ENCODE peak calls at places on chromosomes 12 and 14, in four cellular contexts. N is fibroblast of lung, E is HepG2, V is heart left ventricle. L is an unnamed sample.

GRCh38 chr12:79690606-79691298 is at the start of gene PAWR:
- DNase-seq in N (peak; percentile 70), E (peak; percentile 71), V (peak; percentile 60), L (peak; percentile 49)

GRCh38 chr12:13195848-13196301 is 651 bp upstream of the EMP1 start:
- DNase-seq in N (peak; percentile 72), E (no peak), V (peak; percentile 35), L (peak; percentile 59)

GRCh38 chr12:50672158-50672557 is 91.7 kb upstream of the ATF1 start:
- DNase-seq in N (no peak), E (no peak), V (no peak), L (no peak)

GRCh38 chr12:110079477-110080400 is 31.4 kb upstream of the C12orf76 start:
- DNase-seq in N (peak; percentile 13), E (peak; percentile 96), V (peak; percentile 73), L (no peak)

GRCh38 chr12:56086096-56086495 is 6.1 kb downstream of the ERBB3 start:
- DNase-seq in N (no peak), E (no peak), V (no peak), L (no peak)

GRCh38 chr14:36553650-36554260 is 28.7 kb downstream of the NKX2-8 start:
- DNase-seq in N (peak; percentile 42), E (peak; percentile 65), V (no peak), L (peak; percentile 22)

GRCh38 chr12:121009744-121010143 is 6.5 kb downstream of the C12orf43 start:
- DNase-seq in N (peak; percentile 28), E (peak; percentile 49), V (no peak), L (peak; percentile 22)

GRCh38 chr14:103144085-103144484 is 20.8 kb downstream of the TNFAIP2 start:
- DNase-seq in N (peak; percentile 35), E (no peak), V (no peak), L (no peak)

GRCh38 chr12:63905523-63905922 is 61.0 kb downstream of the SRGAP1 start:
- DNase-seq in N (no peak), E (no peak), V (no peak), L (no peak)

GRCh38 chr12:105330938-105331804 is 680 bp downstream of the C12orf75 start:
- DNase-seq in N (no peak), E (no peak), V (peak; percentile 34), L (no peak)

GRCh38 chr14:51880810-51881580 is 20.6 kb downstream of the GNG2 start:
- DNase-seq in N (peak; percentile 71), E (no peak), V (no peak), L (peak; percentile 65)

GRCh38 chr12:95169368-95169767 is 47.9 kb downstream of the FGD6 start:
- DNase-seq in N (peak; percentile 89), E (peak; percentile 80), V (no peak), L (peak; percentile 87)

GRCh38 chr14:91244501-91244901 is at the start of gene GPR68:
- DNase-seq in N (peak; percentile 76), E (no peak), V (peak; percentile 66), L (peak; percentile 69)

GRCh38 chr14:61368061-61368710 is 46.8 kb downstream of the PRKCH start:
- DNase-seq in N (no peak), E (no peak), V (no peak), L (no peak)

GRCh38 chr14:68762944-68763831 is 29.7 kb downstream of the ZFP36L1 start:
- DNase-seq in N (peak; percentile 75), E (peak; percentile 69), V (peak; percentile 87), L (peak; percentile 63)

GRCh38 chr14:77543637-77544334 is 45.2 kb upstream of the ISM2 start:
- DNase-seq in N (peak; percentile 45), E (no peak), V (no peak), L (peak; percentile 30)

GRCh38 chr14:89549381-89550102 is 132.5 kb upstream of the FOXN3 start:
- DNase-seq in N (peak; percentile 39), E (no peak), V (no peak), L (peak; percentile 34)

GRCh38 chr12:9881246-9881645 is at the start of gene KLRF2:
- DNase-seq in N (no peak), E (no peak), V (no peak), L (no peak)

GRCh38 chr12:85550924-85551323 is 270.9 kb downstream of the ALX1 start:
- DNase-seq in N (no peak), E (no peak), V (no peak), L (no peak)

DNA sequence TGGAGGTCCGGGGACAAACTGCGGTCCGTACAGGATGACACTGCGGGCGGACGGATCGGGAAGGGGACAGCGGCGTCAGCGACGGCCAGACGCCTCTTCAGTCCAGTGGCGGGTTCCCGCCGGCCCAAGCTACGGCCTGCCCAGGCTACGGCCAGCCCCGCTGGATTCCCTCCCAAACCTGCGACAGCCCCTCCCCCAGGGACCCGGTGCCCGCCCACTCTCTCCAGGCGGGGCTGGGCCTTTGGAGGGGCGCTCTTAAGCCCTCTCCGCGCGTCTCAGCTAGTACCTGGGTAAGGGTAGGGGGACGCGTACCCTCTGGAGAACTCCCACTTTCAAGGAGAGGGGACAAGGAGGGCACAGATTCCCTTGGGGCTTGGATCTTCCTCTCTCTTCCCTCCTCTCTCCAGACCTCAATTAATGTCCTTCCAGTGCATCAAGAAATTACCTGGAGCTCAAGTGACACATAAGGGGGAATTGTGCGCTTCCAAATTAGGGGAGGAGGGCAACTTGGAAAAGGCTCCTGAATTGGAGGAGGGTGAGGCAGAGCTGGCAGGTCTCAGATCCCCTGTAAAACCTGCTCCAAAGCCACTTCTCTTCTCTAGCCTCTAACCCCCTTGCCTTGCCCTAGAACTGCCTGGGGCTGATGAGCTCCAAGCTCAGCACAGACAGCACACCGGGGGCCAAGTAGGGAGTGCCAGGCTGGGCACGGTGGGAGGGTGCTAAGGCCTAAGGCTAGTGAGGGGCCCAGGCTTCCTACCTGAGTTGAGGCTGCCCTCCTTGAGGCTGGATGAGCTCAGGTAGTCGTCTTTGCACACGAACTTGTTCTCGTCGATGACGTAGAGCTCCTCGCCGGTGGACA is 3.1 kb downstream of the LHX5 start:
- DNase-seq in N (no peak), E (no peak), V (no peak), L (no peak)
- H3K27me3 ChIP-seq in N (peaks cover 91% of the 10 kb centered on the region), E (peaks cover 15% of the 10 kb centered on the region), V (peaks cover 100% of the 10 kb centered on the region), L (peaks cover 92% of the 10 kb centered on the region)

GRCh38 chr12:107998863-107999262 is 130.2 kb upstream of the WSCD2 start:
- DNase-seq in N (no peak), E (no peak), V (no peak), L (no peak)
- H3K27me3 ChIP-seq in N (no peaks in the 10 kb centered on the region), E (no peaks in the 10 kb centered on the region), V (peaks cover 7% of the 10 kb centered on the region), L (no peaks in the 10 kb centered on the region)

DNA sequence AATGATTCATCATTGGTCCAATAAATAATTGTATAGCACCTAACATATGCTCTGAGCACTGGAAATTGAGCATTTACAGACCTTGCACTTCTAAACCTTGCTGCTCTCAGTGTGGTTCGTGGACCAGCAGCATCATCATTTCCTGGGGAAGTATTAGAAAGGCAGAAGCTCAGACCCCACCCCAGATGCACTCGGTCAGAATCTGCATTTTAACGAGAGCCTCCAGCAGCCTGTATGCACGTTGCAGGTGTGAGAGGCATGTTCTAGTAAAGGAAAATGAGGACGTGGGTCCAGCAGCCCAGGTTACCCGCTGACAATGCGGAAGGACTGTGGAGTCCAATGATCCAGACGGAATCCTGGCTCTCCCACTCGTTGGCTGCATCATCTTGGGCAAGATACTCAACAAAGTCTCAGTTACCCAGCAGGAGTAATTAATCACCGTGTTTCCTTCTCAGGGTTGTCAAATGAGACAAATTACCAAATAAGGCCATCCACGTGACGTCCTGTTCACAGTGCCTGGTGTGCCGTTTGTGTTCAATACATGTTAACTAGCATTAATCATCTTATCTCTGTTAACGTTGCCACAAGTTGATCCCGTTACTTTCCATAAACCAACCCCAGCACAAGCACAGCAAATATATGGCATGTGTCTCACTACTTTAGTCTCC is 49.2 kb upstream of the CCND2 start:
- DNase-seq in N (no peak), E (no peak), V (no peak), L (no peak)
- H3K27me3 ChIP-seq in N (no peaks in the 10 kb centered on the region), E (no peaks in the 10 kb centered on the region), V (peaks cover 8% of the 10 kb centered on the region), L (no peaks in the 10 kb centered on the region)

GRCh38 chr12:57609091-57609780 is 2.0 kb upstream of the ARHGEF25 start:
- DNase-seq in N (no peak), E (no peak), V (no peak), L (no peak)

GRCh38 chr12:57611810-57612710 is 825 bp downstream of the ARHGEF25 start:
- DNase-seq in N (no peak), E (no peak), V (no peak), L (no peak)

GRCh38 chr12:57609781-57610552 is 1.3 kb upstream of the ARHGEF25 start:
- DNase-seq in N (no peak), E (no peak), V (peak; percentile 70), L (no peak)

GRCh38 chr12:57611116-57611809 is at the start of gene ARHGEF25:
- DNase-seq in N (peak; percentile 58), E (peak; percentile 41), V (peak; percentile 90), L (no peak)

DNA sequence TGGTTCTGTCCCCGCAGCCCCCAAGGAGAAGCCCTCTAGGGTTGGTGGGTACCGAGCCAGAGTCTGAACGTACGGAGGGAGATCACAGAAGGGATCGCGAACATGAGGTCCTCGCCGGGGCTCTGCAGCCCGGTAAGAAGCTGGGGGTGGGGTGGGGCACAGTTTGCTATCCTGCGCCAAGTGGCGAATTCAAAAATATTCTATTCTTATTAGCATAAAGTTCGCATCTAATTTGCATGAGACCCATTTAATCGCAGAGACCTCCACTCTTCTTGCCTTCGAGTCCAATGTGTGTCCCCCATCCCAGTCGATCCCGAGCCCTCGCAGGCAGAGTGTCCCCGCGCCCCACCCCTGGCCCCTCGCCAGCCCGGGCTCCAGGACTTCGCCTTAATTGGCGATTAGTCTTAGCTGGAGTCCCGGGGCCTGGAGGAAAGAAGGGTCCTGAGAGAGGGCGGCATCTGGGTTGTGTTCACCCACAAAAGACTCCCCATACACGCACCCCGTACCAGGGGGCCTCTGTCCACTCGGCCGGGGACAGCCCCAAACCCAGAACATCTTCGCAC is 601 bp upstream of the ARHGEF25 start:
- DNase-seq in N (no peak), E (no peak), V (peak; percentile 84), L (no peak)
- H3K27me3 ChIP-seq in N (no peaks in the 10 kb centered on the region), E (no peaks in the 10 kb centered on the region), V (peaks cover 25% of the 10 kb centered on the region), L (no peaks in the 10 kb centered on the region)

GRCh38 chr14:104400355-104400754 is 179.2 kb upstream of the C14orf180 start:
- DNase-seq in N (no peak), E (no peak), V (no peak), L (no peak)

GRCh38 chr14:104396682-104397470 is 182.7 kb upstream of the C14orf180 start:
- DNase-seq in N (no peak), E (no peak), V (no peak), L (no peak)

GRCh38 chr14:104397956-104398355 is 181.6 kb upstream of the C14orf180 start:
- DNase-seq in N (no peak), E (no peak), V (no peak), L (no peak)

GRCh38 chr14:104399432-104400155 is 180.0 kb upstream of the C14orf180 start:
- DNase-seq in N (no peak), E (no peak), V (no peak), L (no peak)

GRCh38 chr14:104398656-104399055 is 180.9 kb upstream of the C14orf180 start:
- DNase-seq in N (no peak), E (no peak), V (no peak), L (no peak)
- H3K27me3 ChIP-seq in N (no peaks in the 10 kb centered on the region), E (peaks cover 7% of the 10 kb centered on the region), V (no peaks in the 10 kb centered on the region), L (no peaks in the 10 kb centered on the region)

L was measured in astrocyte.